ENCODE peak calls at places on chromosomes 6 and 20, in eight cellular contexts. One of them, this sample, is unnamed.

GRCh38 chr20:58906894-58907293 is 54.4 kb downstream of the GNAS start:
- DNase-seq in NCI-H1436 treated with DMSO at 0.1 percent for 48 hours: no peak
- DNase-seq in activated T-helper 1 cell treated with anti-CD3 and anti-CD28 coated beads, Interleukin-12 subunit alpha, Interleukin-12 subunit beta, Interleukin-2, Interleukin-4 antibody, amounts not matched to agents 30 ng/mL and 10 ng/mL and 1 ng/mL, durations not matched to agents 14 hours and 24 hours and 36 hours: no peak
- DNase-seq in C1 segment of cervical spinal cord: no peak
- DNase-seq in adrenal gland: no peak
- DNase-seq in HT1080: peak
- DNase-seq in CD4-positive, alpha-beta T cell: no peak
- DNase-seq in KG1: no peak
- DNase-seq in this sample: peak

GRCh38 chr20:2911200-2911599 is 37.9 kb downstream of the PTPRA start:
- DNase-seq in NCI-H1436 treated with DMSO at 0.1 percent for 48 hours: no peak
- DNase-seq in activated T-helper 1 cell treated with anti-CD3 and anti-CD28 coated beads, Interleukin-12 subunit alpha, Interleukin-12 subunit beta, Interleukin-2, Interleukin-4 antibody, amounts not matched to agents 30 ng/mL and 10 ng/mL and 1 ng/mL, durations not matched to agents 14 hours and 24 hours and 36 hours: no peak
- DNase-seq in C1 segment of cervical spinal cord: no peak
- DNase-seq in KG1: no peak
- DNase-seq in HT1080: no peak
- DNase-seq in CD4-positive, alpha-beta T cell: no peak
- DNase-seq in adrenal gland: no peak
- DNase-seq in this sample: peak

GRCh38 chr6:168533428-168533827 is 92.4 kb downstream of the SMOC2 start:
- DNase-seq in adrenal gland: no peak
- DNase-seq in KG1: no peak
- DNase-seq in HT1080: no peak
- DNase-seq in NCI-H1436 treated with DMSO at 0.1 percent for 48 hours: no peak
- DNase-seq in activated T-helper 1 cell treated with anti-CD3 and anti-CD28 coated beads, Interleukin-12 subunit alpha, Interleukin-12 subunit beta, Interleukin-2, Interleukin-4 antibody, amounts not matched to agents 30 ng/mL and 10 ng/mL and 1 ng/mL, durations not matched to agents 14 hours and 24 hours and 36 hours: no peak
- DNase-seq in CD4-positive, alpha-beta T cell: no peak
- DNase-seq in C1 segment of cervical spinal cord: no peak
- DNase-seq in this sample: no peak

GRCh38 chr6:41488392-41489129 is 57.6 kb upstream of the FOXP4 start:
- DNase-seq in KG1: no peak
- DNase-seq in CD4-positive, alpha-beta T cell: no peak
- DNase-seq in C1 segment of cervical spinal cord: peak
- DNase-seq in NCI-H1436 treated with DMSO at 0.1 percent for 48 hours: no peak
- DNase-seq in adrenal gland: no peak
- DNase-seq in HT1080: peak
- DNase-seq in activated T-helper 1 cell treated with anti-CD3 and anti-CD28 coated beads, Interleukin-12 subunit alpha, Interleukin-12 subunit beta, Interleukin-2, Interleukin-4 antibody, amounts not matched to agents 30 ng/mL and 10 ng/mL and 1 ng/mL, durations not matched to agents 14 hours and 24 hours and 36 hours: no peak
- DNase-seq in this sample: peak

GRCh38 chr6:5175195-5175594 is 85.6 kb downstream of the LYRM4 start:
- DNase-seq in C1 segment of cervical spinal cord: no peak
- DNase-seq in activated T-helper 1 cell treated with anti-CD3 and anti-CD28 coated beads, Interleukin-12 subunit alpha, Interleukin-12 subunit beta, Interleukin-2, Interleukin-4 antibody, amounts not matched to agents 30 ng/mL and 10 ng/mL and 1 ng/mL, durations not matched to agents 14 hours and 24 hours and 36 hours: no peak
- DNase-seq in KG1: no peak
- DNase-seq in CD4-positive, alpha-beta T cell: no peak
- DNase-seq in HT1080: no peak
- DNase-seq in adrenal gland: no peak
- DNase-seq in NCI-H1436 treated with DMSO at 0.1 percent for 48 hours: no peak
- DNase-seq in this sample: peak

GRCh38 chr6:11738681-11739375 is 39.8 kb downstream of the ADTRP start:
- DNase-seq in NCI-H1436 treated with DMSO at 0.1 percent for 48 hours: no peak
- DNase-seq in adrenal gland: no peak
- DNase-seq in KG1: no peak
- DNase-seq in HT1080: no peak
- DNase-seq in activated T-helper 1 cell treated with anti-CD3 and anti-CD28 coated beads, Interleukin-12 subunit alpha, Interleukin-12 subunit beta, Interleukin-2, Interleukin-4 antibody, amounts not matched to agents 30 ng/mL and 10 ng/mL and 1 ng/mL, durations not matched to agents 14 hours and 24 hours and 36 hours: no peak
- DNase-seq in CD4-positive, alpha-beta T cell: no peak
- DNase-seq in C1 segment of cervical spinal cord: no peak
- DNase-seq in this sample: no peak

GRCh38 chr20:44704551-44704971 is 10.6 kb upstream of the CCN5 start:
- DNase-seq in NCI-H1436 treated with DMSO at 0.1 percent for 48 hours: no peak
- DNase-seq in KG1: no peak
- DNase-seq in CD4-positive, alpha-beta T cell: no peak
- DNase-seq in HT1080: peak
- DNase-seq in C1 segment of cervical spinal cord: no peak
- DNase-seq in activated T-helper 1 cell treated with anti-CD3 and anti-CD28 coated beads, Interleukin-12 subunit alpha, Interleukin-12 subunit beta, Interleukin-2, Interleukin-4 antibody, amounts not matched to agents 30 ng/mL and 10 ng/mL and 1 ng/mL, durations not matched to agents 14 hours and 24 hours and 36 hours: no peak
- DNase-seq in adrenal gland: peak
- DNase-seq in this sample: no peak

GRCh38 chr6:165110871-165111270 is 198.5 kb downstream of the C6orf118 start:
- DNase-seq in HT1080: peak
- DNase-seq in activated T-helper 1 cell treated with anti-CD3 and anti-CD28 coated beads, Interleukin-12 subunit alpha, Interleukin-12 subunit beta, Interleukin-2, Interleukin-4 antibody, amounts not matched to agents 30 ng/mL and 10 ng/mL and 1 ng/mL, durations not matched to agents 14 hours and 24 hours and 36 hours: no peak
- DNase-seq in CD4-positive, alpha-beta T cell: no peak
- DNase-seq in C1 segment of cervical spinal cord: no peak
- DNase-seq in NCI-H1436 treated with DMSO at 0.1 percent for 48 hours: no peak
- DNase-seq in KG1: no peak
- DNase-seq in adrenal gland: no peak
- DNase-seq in this sample: no peak